ENCODE peak calls at places on chromosomes 4 and X, in five cellular contexts. R is K562, T is A549, N is GM23338, A is HepG2. E is an unnamed sample.

GRCh38 chrX:153704021-153704526 is 16.3 kb downstream of the SLC6A8 start:
- DNase-seq in R (no peak), T (no peak), N (no peak), A (no peak), E (no peak)

GRCh38 chr4:37687175-37687525 is 974 bp upstream of the RELL1 start:
- DNase-seq in R (no peak), T (no peak), N (no peak), A (no peak), E (no peak)

GRCh38 chr4:4417886-4418285 is 31.0 kb downstream of the NSG1 start:
- DNase-seq in R (no peak), T (no peak), N (no peak), A (no peak), E (no peak)

GRCh38 chrX:70089575-70090297 is 27.5 kb downstream of the OTUD6A start:
- DNase-seq in R (no peak), T (no peak), N (no peak), A (no peak), E (no peak)

GRCh38 chrX:155027509-155028066 is 944 bp downstream of the FUNDC2 start:
- DNase-seq in R (no peak), T (no peak), N (no peak), A (peak), E (no peak)

GRCh38 chr4:3838437-3839380 is 72.5 kb downstream of the ADRA2C start:
- DNase-seq in R (no peak), T (no peak), N (no peak), A (no peak), E (no peak)

GRCh38 chr4:68724922-68725321 is 54.5 kb upstream of the UGT2B15 start:
- DNase-seq in R (no peak), T (no peak), N (no peak), A (no peak), E (no peak)

GRCh38 chrX:45011131-45011530 is 138.1 kb downstream of the KDM6A start:
- DNase-seq in R (no peak), T (peak), N (no peak), A (no peak), E (no peak)

GRCh38 chr4:77176606-77177005 is 19.6 kb downstream of the CCNG2 start:
- DNase-seq in R (no peak), T (no peak), N (no peak), A (no peak), E (no peak)

GRCh38 chrX:108224727-108225455 is 133.3 kb downstream of the ATG4A start:
- DNase-seq in R (peak), T (peak), N (peak), A (peak), E (peak)

GRCh38 chr4:75497133-75497532 is 17.1 kb downstream of the RCHY1 start:
- DNase-seq in R (no peak), T (no peak), N (no peak), A (no peak), E (no peak)

GRCh38 chrX:150772150-150772970 is 79.2 kb downstream of the MTMR1 start:
- DNase-seq in R (peak), T (peak), N (peak), A (peak), E (no peak)

GRCh38 chr4:72076562-72076961 is 44.8 kb downstream of the NPFFR2 start:
- DNase-seq in R (no peak), T (no peak), N (no peak), A (no peak), E (no peak)

GRCh38 chr4:103008875-103009729 is 10.4 kb downstream of the SLC9B1 start:
- DNase-seq in R (peak), T (peak), N (peak), A (peak), E (peak)

GRCh38 chr4:110636677-110637407 is 14.0 kb upstream of the PITX2 start:
- DNase-seq in R (no peak), T (peak), N (peak), A (no peak), E (no peak)

GRCh38 chr4:3686746-3687145 is 79.4 kb upstream of the ADRA2C start:
- DNase-seq in R (no peak), T (no peak), N (no peak), A (no peak), E (no peak)

GRCh38 chr4:101527186-101527585 is 179.9 kb upstream of the PPP3CA start:
- DNase-seq in R (no peak), T (no peak), N (no peak), A (no peak), E (peak)

GRCh38 chr4:113540859-113541258 is 220.7 kb downstream of the CAMK2D start:
- DNase-seq in R (no peak), T (no peak), N (no peak), A (no peak), E (no peak)

GRCh38 chr4:176435891-176436499 is 116.2 kb downstream of the SPCS3 start:
- DNase-seq in R (no peak), T (no peak), N (no peak), A (no peak), E (no peak)

GRCh38 chr4:8291036-8291682 is 21.6 kb downstream of the HTRA3 start:
- DNase-seq in R (no peak), T (no peak), N (no peak), A (no peak), E (no peak)

GRCh38 chr4:125198916-125199315 is 115.8 kb upstream of the FAT4 start:
- DNase-seq in R (no peak), T (no peak), N (no peak), A (no peak), E (no peak)

GRCh38 chrX:68827848-68828562 is 816 bp upstream of the EFNB1 start:
- DNase-seq in R (peak), T (peak), N (peak), A (peak), E (no peak)

GRCh38 chr4:84379881-84380618 is 119.0 kb downstream of the NKX6-1 start:
- DNase-seq in R (no peak), T (peak), N (peak), A (no peak), E (no peak)

GRCh38 chr4:174563399-174563798 is 41.1 kb upstream of the HPGD start:
- DNase-seq in R (no peak), T (no peak), N (peak), A (no peak), E (no peak)

GRCh38 chrX:101659601-101660063 is at the start of gene ARMCX2:
- DNase-seq in R (no peak), T (no peak), N (peak), A (no peak), E (no peak)

GRCh38 chr4:162782096-162782777 is 384.5 kb downstream of the NAF1 start:
- DNase-seq in R (no peak), T (no peak), N (no peak), A (no peak), E (no peak)

GRCh38 chr4:68732653-68733466 is 62.4 kb upstream of the UGT2B15 start:
- DNase-seq in R (no peak), T (peak), N (no peak), A (peak), E (peak)

GRCh38 chr4:25029479-25030282 is 1.1 kb downstream of the LGI2 start:
- DNase-seq in R (no peak), T (no peak), N (peak), A (no peak), E (no peak)

GRCh38 chr4:26322349-26322748 is 1.5 kb downstream of the RBPJ start:
- DNase-seq in R (no peak), T (no peak), N (no peak), A (no peak), E (no peak)

GRCh38 chr4:80921441-80921840 is 109.1 kb upstream of the BMP3 start:
- DNase-seq in R (no peak), T (no peak), N (no peak), A (no peak), E (no peak)

GRCh38 chr4:54061067-54061466 is 3.3 kb downstream of the CHIC2 start:
- DNase-seq in R (no peak), T (no peak), N (no peak), A (no peak), E (no peak)

GRCh38 chrX:5726246-5726645 is 502.4 kb downstream of the NLGN4X start:
- DNase-seq in R (no peak), T (no peak), N (no peak), A (no peak), E (no peak)

GRCh38 chr4:165974647-165975335 is 101.8 kb downstream of the TLL1 start:
- DNase-seq in R (no peak), T (no peak), N (no peak), A (no peak), E (no peak)

GRCh38 chr4:37132351-37132989 is 112.1 kb upstream of the NWD2 start:
- DNase-seq in R (peak), T (no peak), N (peak), A (no peak), E (no peak)

GRCh38 chr4:183026701-183027100 is 72.4 kb upstream of the WWC2 start:
- DNase-seq in R (no peak), T (no peak), N (no peak), A (no peak), E (no peak)

GRCh38 chrX:391717-392691 is 5.3 kb upstream of the PPP2R3B start:
- DNase-seq in R (no peak), T (no peak), N (no peak), A (no peak), E (no peak)

GRCh38 chr4:150126201-150126879 is 48.1 kb downstream of the DCLK2 start:
- DNase-seq in R (no peak), T (no peak), N (no peak), A (no peak), E (no peak)

GRCh38 chr4:150130953-150131352 is 52.7 kb downstream of the DCLK2 start:
- DNase-seq in R (no peak), T (no peak), N (no peak), A (no peak), E (no peak)

GRCh38 chr4:150123982-150124670 is 45.9 kb downstream of the DCLK2 start:
- DNase-seq in R (no peak), T (no peak), N (no peak), A (no peak), E (no peak)

GRCh38 chr4:150126880-150127236 is 48.6 kb downstream of the DCLK2 start:
- DNase-seq in R (no peak), T (no peak), N (no peak), A (no peak), E (peak)

GRCh38 chr4:150127757-150128156 is 49.5 kb downstream of the DCLK2 start:
- DNase-seq in R (no peak), T (no peak), N (no peak), A (no peak), E (no peak)
- TF ChIP-seq JUNB in R (no peak), T (no peak), N (no peak), A (no peak), E (no peak)

GRCh38 chrX:40314070-40314469 is 216.3 kb upstream of the BCOR start:
- DNase-seq in R (no peak), T (no peak), N (peak), A (no peak), E (no peak)
- TF ChIP-seq JUNB in R (no peak), T (no peak), N (no peak), A (no peak), E (no peak)

DNA sequence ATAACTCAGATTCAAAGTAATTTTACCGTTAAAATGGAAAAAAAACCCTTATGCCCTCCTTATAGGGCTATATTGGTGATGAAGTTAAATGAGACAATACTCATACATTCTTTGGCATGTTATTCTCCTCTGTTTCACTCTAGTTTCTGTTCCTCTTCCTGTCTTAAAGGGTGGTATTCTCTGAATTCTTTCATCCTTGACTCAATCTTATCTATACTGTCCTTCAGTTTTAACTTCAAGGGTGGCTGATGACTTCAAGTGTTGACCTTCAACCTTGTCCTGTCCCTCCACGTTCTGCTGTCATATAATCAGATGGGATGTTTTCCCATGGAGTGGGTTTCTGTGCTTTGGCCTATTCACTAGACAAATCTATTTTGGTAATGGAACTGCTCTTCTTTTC is 44.0 kb downstream of the ZNF518B start:
- DNase-seq in R (peak), T (no peak), N (no peak), A (no peak), E (no peak)
- TF ChIP-seq JUNB in R (no peak), T (no peak), N (no peak), A (no peak), E (no peak)

GRCh38 chr4:123386608-123387007 is 10.0 kb upstream of the SPRY1 start:
- DNase-seq in R (no peak), T (no peak), N (no peak), A (no peak), E (no peak)
- TF ChIP-seq JUNB in R (no peak), T (no peak), N (no peak), A (no peak), E (no peak)

DNA sequence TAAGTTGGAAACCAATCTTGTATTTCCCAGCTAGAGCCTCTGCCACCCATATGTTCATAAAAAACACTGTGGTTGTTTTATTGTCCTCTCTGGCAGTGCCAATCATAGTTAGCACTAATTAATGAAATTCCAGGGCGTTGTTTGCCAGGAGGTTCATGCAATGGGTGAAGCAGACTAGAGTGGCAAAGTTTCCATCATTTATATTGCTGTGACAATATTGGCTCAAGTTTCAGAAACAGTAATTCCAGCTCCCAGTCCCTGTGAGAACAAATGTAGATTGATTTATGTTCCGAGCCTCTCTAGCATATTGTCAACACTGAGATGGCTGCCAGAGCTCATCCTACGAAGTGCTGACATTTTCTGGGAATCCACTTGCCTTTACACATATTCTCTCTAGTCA is 440.0 kb upstream of the IGFBP7 start:
- DNase-seq in R (no peak), T (no peak), N (no peak), A (no peak), E (no peak)
- TF ChIP-seq JUNB in R (no peak), T (no peak), N (no peak), A (no peak), E (no peak)

E was measured in GM12878.